ENCODE peak calls at places on chromosomes 12 and 14, in five cellular contexts. A is transverse colon; J is esophagus squamous epithelium; G is stimulated activated CD4-positive, alpha-beta T cell treated with anti-CD3 and anti-CD28 coated beads, Interleukin-1b, Interleukin-23, amount 100 ng/mL, for 1 hour; V is GM12865. M is an unnamed sample.

GRCh38 chr12:49264466-49264872 is 413 bp upstream of the TUBA1C start:
- DNase-seq in A (no peak), J (no peak), G (no peak), V (no peak), M (peak)

GRCh38 chr12:56803750-56804149 is 40.6 kb downstream of the HSD17B6 start:
- DNase-seq in A (no peak), J (no peak), G (no peak), V (no peak), M (no peak)

GRCh38 chr12:3658327-3659163 is 94.4 kb downstream of the CRACR2A start:
- DNase-seq in A (peak), J (no peak), G (no peak), V (peak), M (peak)

GRCh38 chr12:127270193-127270592 is 996.8 kb upstream of the TMEM132C start:
- DNase-seq in A (peak), J (no peak), G (no peak), V (no peak), M (no peak)

GRCh38 chr14:71142375-71143038 is 235.2 kb downstream of the PCNX1 start:
- DNase-seq in A (no peak), J (no peak), G (no peak), V (peak), M (no peak)

GRCh38 chr14:65230287-65230728 is 128.0 kb upstream of the MAX start:
- DNase-seq in A (no peak), J (no peak), G (no peak), V (no peak), M (no peak)

GRCh38 chr12:30548203-30548602 is 147.5 kb downstream of the IPO8 start:
- DNase-seq in A (no peak), J (no peak), G (no peak), V (no peak), M (no peak)

GRCh38 chr14:29521526-29522137 is 406.0 kb downstream of the PRKD1 start:
- DNase-seq in A (no peak), J (no peak), G (no peak), V (peak), M (peak)

GRCh38 chr12:29070309-29070708 is 78.8 kb upstream of the FAR2 start:
- DNase-seq in A (no peak), J (no peak), G (no peak), V (no peak), M (no peak)

GRCh38 chr12:132524405-132524804 is 34.5 kb downstream of the FBRSL1 start:
- DNase-seq in A (no peak), J (no peak), G (no peak), V (peak), M (no peak)

GRCh38 chr12:132505105-132505851 is 15.3 kb downstream of the FBRSL1 start:
- DNase-seq in A (peak), J (no peak), G (no peak), V (no peak), M (no peak)

GRCh38 chr12:90028620-90029051 is 320.0 kb upstream of the ATP2B1 start:
- DNase-seq in A (no peak), J (no peak), G (no peak), V (no peak), M (no peak)

GRCh38 chr12:71197460-71197859 is 39.7 kb upstream of the TSPAN8 start:
- DNase-seq in A (no peak), J (no peak), G (no peak), V (no peak), M (no peak)

GRCh38 chr12:56129210-56129691 is 1.2 kb downstream of the ESYT1 start:
- DNase-seq in A (peak), J (no peak), G (peak), V (peak), M (peak)

GRCh38 chr12:75960086-75960910 is 71.3 kb downstream of the PHLDA1 start:
- DNase-seq in A (peak), J (no peak), G (no peak), V (no peak), M (no peak)

GRCh38 chr12:28378749-28379148 is 188.5 kb downstream of the CCDC91 start:
- DNase-seq in A (no peak), J (no peak), G (no peak), V (peak), M (no peak)

GRCh38 chr12:97308576-97309198 is 153.9 kb upstream of the RMST start:
- DNase-seq in A (no peak), J (no peak), G (no peak), V (peak), M (peak)

GRCh38 chr14:60350366-60350720 is 101.3 kb downstream of the PPM1A start:
- DNase-seq in A (no peak), J (no peak), G (no peak), V (no peak), M (no peak)